ENCODE peak calls at places on chromosomes 7 and 10, in eight cellular contexts. B is activated CD4-positive, alpha-beta memory T cell treated with anti-CD3 and anti-CD28 coated beads, Interleukin-2, amount 10 ng/mL, durations not matched to agents 7 days and 5 days; G is substantia nigra; T is HS-5; R is astrocyte; H is GM04504; P is DMS153; Z is GM23248. K is an unnamed sample.

GRCh38 chr7:8893761-8894160 is 460.4 kb downstream of the NXPH1 start:
- DNase-seq in B (no peak), G (no peak), T (no peak), R (no peak), H (no peak), P (no peak), Z (no peak), K (no peak)

GRCh38 chr7:44769381-44770209 is 20.9 kb downstream of the ZMIZ2 start:
- DNase-seq in B (peak), G (no peak), T (peak), R (peak), H (peak), P (no peak), Z (peak), K (no peak)

GRCh38 chr7:150322833-150323681 is at the start of the genes ACTR3C and LRRC61:
- DNase-seq in B (peak), G (peak), T (no peak), R (no peak), H (no peak), P (peak), Z (no peak), K (peak)

GRCh38 chr10:44180321-44181154 is 204.4 kb downstream of the CXCL12 start:
- DNase-seq in B (no peak), G (no peak), T (peak), R (peak), H (peak), P (no peak), Z (peak), K (no peak)

GRCh38 chr7:108453320-108453719 is 2.9 kb downstream of the NRCAM start:
- DNase-seq in B (no peak), G (no peak), T (no peak), R (no peak), H (no peak), P (no peak), Z (no peak), K (no peak)

GRCh38 chr10:46254007-46254383 is 32.8 kb upstream of the ANTXRL start:
- DNase-seq in B (no peak), G (no peak), T (no peak), R (no peak), H (no peak), P (no peak), Z (no peak), K (no peak)

GRCh38 chr10:129049501-129049900 is 417.5 kb upstream of the MGMT start:
- DNase-seq in B (no peak), G (no peak), T (no peak), R (no peak), H (no peak), P (no peak), Z (no peak), K (no peak)

GRCh38 chr7:1675036-1675671 is 5.1 kb downstream of the ELFN1 start:
- DNase-seq in B (no peak), G (no peak), T (no peak), R (no peak), H (no peak), P (no peak), Z (no peak), K (peak)

GRCh38 chr10:96046546-96046945 is 3.2 kb downstream of the CCNJ start:
- DNase-seq in B (no peak), G (no peak), T (no peak), R (no peak), H (no peak), P (no peak), Z (no peak), K (no peak)

GRCh38 chr10:631266-631665 is 58.2 kb downstream of the DIP2C start:
- DNase-seq in B (no peak), G (no peak), T (no peak), R (no peak), H (no peak), P (no peak), Z (no peak), K (peak)

GRCh38 chr10:110681023-110681681 is 37.0 kb downstream of the RBM20 start:
- DNase-seq in B (peak), G (no peak), T (no peak), R (no peak), H (no peak), P (peak), Z (peak), K (peak)

GRCh38 chr10:119259345-119259744 is 52.0 kb downstream of the GRK5 start:
- DNase-seq in B (no peak), G (no peak), T (no peak), R (no peak), H (no peak), P (no peak), Z (no peak), K (no peak)

GRCh38 chr7:35546691-35547090 is 148.2 kb downstream of the HERPUD2 start:
- DNase-seq in B (no peak), G (no peak), T (no peak), R (no peak), H (no peak), P (no peak), Z (no peak), K (no peak)

GRCh38 chr7:145718129-145718528 is 398.5 kb upstream of the CNTNAP2 start:
- DNase-seq in B (no peak), G (no peak), T (no peak), R (no peak), H (no peak), P (no peak), Z (no peak), K (no peak)

GRCh38 chr10:123139521-123140163 is 3.9 kb downstream of the HMX3 start:
- DNase-seq in B (no peak), G (no peak), T (no peak), R (no peak), H (no peak), P (no peak), Z (no peak), K (no peak)

GRCh38 chr10:5284311-5285057 is 80.3 kb upstream of the UCN3 start:
- DNase-seq in B (peak), G (no peak), T (no peak), R (peak), H (peak), P (no peak), Z (peak), K (peak)

GRCh38 chr7:45881280-45881758 is 7.0 kb upstream of the IGFBP1 start:
- DNase-seq in B (no peak), G (no peak), T (no peak), R (no peak), H (no peak), P (no peak), Z (no peak), K (no peak)

GRCh38 chr7:123836656-123837055 is 8.3 kb upstream of the HYAL4 start:
- DNase-seq in B (no peak), G (no peak), T (no peak), R (no peak), H (no peak), P (no peak), Z (no peak), K (no peak)

GRCh38 chr10:43292745-43293676 is 26.1 kb upstream of the RASGEF1A start:
- DNase-seq in B (peak), G (peak), T (peak), R (peak), H (peak), P (peak), Z (peak), K (peak)